ENCODE peak calls at places on chromosomes 13 and 19, in eight cellular contexts. One of them, this sample, is unnamed.

GRCh38 chr13:43141685-43142084 is 118.3 kb downstream of the DNAJC15 start:
- DNase-seq in tibial nerve: no peak
- DNase-seq in transverse colon: no peak
- DNase-seq in prostate gland: no peak
- DNase-seq in HCT116: no peak
- DNase-seq in body of pancreas: no peak
- DNase-seq in lower leg skin: no peak
- DNase-seq in IMR-90: no peak
- DNase-seq in this sample: no peak

GRCh38 chr13:35347679-35348205 is 128.7 kb downstream of the MAB21L1 start:
- DNase-seq in tibial nerve: no peak
- DNase-seq in HCT116: no peak
- DNase-seq in IMR-90: no peak
- DNase-seq in lower leg skin: no peak
- DNase-seq in prostate gland: no peak
- DNase-seq in transverse colon: no peak
- DNase-seq in body of pancreas: no peak
- DNase-seq in this sample: no peak

GRCh38 chr19:56538761-56539263 is at the start of gene ZFP28:
- DNase-seq in tibial nerve: peak
- DNase-seq in transverse colon: peak
- DNase-seq in lower leg skin: peak
- DNase-seq in HCT116: no peak
- DNase-seq in prostate gland: peak
- DNase-seq in body of pancreas: no peak
- DNase-seq in IMR-90: no peak
- DNase-seq in this sample: peak

GRCh38 chr13:103188688-103189326 is 122.6 kb upstream of the SLC10A2 start:
- DNase-seq in tibial nerve: no peak
- DNase-seq in lower leg skin: no peak
- DNase-seq in IMR-90: no peak
- DNase-seq in prostate gland: no peak
- DNase-seq in HCT116: no peak
- DNase-seq in transverse colon: no peak
- DNase-seq in body of pancreas: no peak
- DNase-seq in this sample: no peak

GRCh38 chr13:57739791-57740190 is 108.2 kb downstream of the PCDH17 start:
- DNase-seq in lower leg skin: no peak
- DNase-seq in tibial nerve: no peak
- DNase-seq in HCT116: no peak
- DNase-seq in IMR-90: no peak
- DNase-seq in body of pancreas: no peak
- DNase-seq in prostate gland: no peak
- DNase-seq in transverse colon: no peak
- DNase-seq in this sample: no peak

GRCh38 chr19:10069046-10069445 is 17.1 kb upstream of the SHFL start:
- DNase-seq in transverse colon: no peak
- DNase-seq in tibial nerve: no peak
- DNase-seq in prostate gland: no peak
- DNase-seq in lower leg skin: no peak
- DNase-seq in IMR-90: peak
- DNase-seq in body of pancreas: no peak
- DNase-seq in HCT116: no peak
- DNase-seq in this sample: no peak

GRCh38 chr13:31797154-31797775 is 57.9 kb downstream of the RXFP2 start:
- DNase-seq in lower leg skin: no peak
- DNase-seq in prostate gland: no peak
- DNase-seq in HCT116: peak
- DNase-seq in transverse colon: no peak
- DNase-seq in tibial nerve: no peak
- DNase-seq in body of pancreas: no peak
- DNase-seq in IMR-90: peak
- DNase-seq in this sample: no peak

GRCh38 chr19:41480336-41480735 is 37.4 kb downstream of the ERICH4 start:
- DNase-seq in transverse colon: no peak
- DNase-seq in body of pancreas: no peak
- DNase-seq in prostate gland: no peak
- DNase-seq in lower leg skin: no peak
- DNase-seq in IMR-90: no peak
- DNase-seq in HCT116: no peak
- DNase-seq in tibial nerve: no peak
- DNase-seq in this sample: no peak

GRCh38 chr13:25864116-25864515 is 187.7 kb downstream of the SHISA2 start:
- DNase-seq in tibial nerve: no peak
- DNase-seq in body of pancreas: no peak
- DNase-seq in HCT116: no peak
- DNase-seq in prostate gland: no peak
- DNase-seq in IMR-90: no peak
- DNase-seq in lower leg skin: no peak
- DNase-seq in transverse colon: no peak
- DNase-seq in this sample: no peak

GRCh38 chr13:22154041-22154440 is 483.2 kb downstream of the FGF9 start:
- DNase-seq in prostate gland: no peak
- DNase-seq in lower leg skin: no peak
- DNase-seq in tibial nerve: no peak
- DNase-seq in body of pancreas: no peak
- DNase-seq in HCT116: no peak
- DNase-seq in transverse colon: no peak
- DNase-seq in IMR-90: no peak
- DNase-seq in this sample: no peak

GRCh38 chr19:58203814-58204475 is 21.1 kb downstream of the ZNF274 start:
- DNase-seq in HCT116: no peak
- DNase-seq in transverse colon: no peak
- DNase-seq in lower leg skin: no peak
- DNase-seq in tibial nerve: no peak
- DNase-seq in IMR-90: no peak
- DNase-seq in prostate gland: no peak
- DNase-seq in body of pancreas: no peak
- DNase-seq in this sample: no peak

GRCh38 chr19:5654931-5655330 is 25.4 kb downstream of the MICOS13 start:
- DNase-seq in lower leg skin: no peak
- DNase-seq in tibial nerve: no peak
- DNase-seq in IMR-90: no peak
- DNase-seq in body of pancreas: no peak
- DNase-seq in transverse colon: no peak
- DNase-seq in prostate gland: no peak
- DNase-seq in HCT116: no peak
- DNase-seq in this sample: peak

GRCh38 chr13:75326173-75327131 is 155.5 kb downstream of the TBC1D4 start:
- DNase-seq in tibial nerve: no peak
- DNase-seq in HCT116: no peak
- DNase-seq in prostate gland: no peak
- DNase-seq in lower leg skin: no peak
- DNase-seq in IMR-90: peak
- DNase-seq in body of pancreas: no peak
- DNase-seq in transverse colon: no peak
- DNase-seq in this sample: no peak

GRCh38 chr19:13633522-13633922 is 127.2 kb upstream of the CACNA1A start:
- DNase-seq in IMR-90: no peak
- DNase-seq in body of pancreas: no peak
- DNase-seq in lower leg skin: no peak
- DNase-seq in transverse colon: no peak
- DNase-seq in HCT116: no peak
- DNase-seq in prostate gland: no peak
- DNase-seq in tibial nerve: no peak
- DNase-seq in this sample: no peak

GRCh38 chr19:31274266-31274963 is 74.8 kb downstream of the TSHZ3 start:
- DNase-seq in prostate gland: no peak
- DNase-seq in body of pancreas: no peak
- DNase-seq in HCT116: no peak
- DNase-seq in tibial nerve: no peak
- DNase-seq in lower leg skin: no peak
- DNase-seq in transverse colon: no peak
- DNase-seq in IMR-90: no peak
- DNase-seq in this sample: peak

DNA sequence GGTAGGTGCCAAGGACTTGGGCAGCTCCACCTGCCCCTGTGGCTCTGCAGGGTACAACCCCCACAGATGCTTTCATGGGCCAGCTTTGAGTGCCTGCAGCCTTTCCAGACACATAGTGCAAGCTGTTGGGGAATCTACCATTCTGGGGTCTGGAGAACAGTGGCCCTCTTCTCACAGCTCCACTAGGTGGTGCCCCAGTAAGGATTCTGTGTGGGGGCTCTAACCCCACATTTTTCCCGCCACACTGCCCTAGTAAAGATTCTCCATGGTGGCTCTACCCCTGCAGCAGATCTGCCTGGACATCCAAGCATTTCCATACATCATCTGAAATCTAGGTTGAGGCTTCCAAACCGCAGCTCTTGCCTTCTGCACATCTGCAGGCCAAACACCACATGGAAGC is 149.7 kb upstream of the FNDC3A start:
- DNase-seq in transverse colon: no peak
- DNase-seq in prostate gland: no peak
- DNase-seq in tibial nerve: no peak
- DNase-seq in body of pancreas: no peak
- DNase-seq in IMR-90: no peak
- DNase-seq in lower leg skin: no peak
- DNase-seq in HCT116: no peak
- DNase-seq in this sample: no peak
- TF ChIP-seq POLR2A in transverse colon: no peak
- TF ChIP-seq POLR2A in prostate gland: no peak
- TF ChIP-seq POLR2A in tibial nerve: no peak
- TF ChIP-seq POLR2A in body of pancreas: no peak
- TF ChIP-seq POLR2A in IMR-90: no peak
- TF ChIP-seq POLR2A in lower leg skin: no peak
- TF ChIP-seq POLR2A in HCT116: no peak
- TF ChIP-seq POLR2A in this sample: no peak

DNA sequence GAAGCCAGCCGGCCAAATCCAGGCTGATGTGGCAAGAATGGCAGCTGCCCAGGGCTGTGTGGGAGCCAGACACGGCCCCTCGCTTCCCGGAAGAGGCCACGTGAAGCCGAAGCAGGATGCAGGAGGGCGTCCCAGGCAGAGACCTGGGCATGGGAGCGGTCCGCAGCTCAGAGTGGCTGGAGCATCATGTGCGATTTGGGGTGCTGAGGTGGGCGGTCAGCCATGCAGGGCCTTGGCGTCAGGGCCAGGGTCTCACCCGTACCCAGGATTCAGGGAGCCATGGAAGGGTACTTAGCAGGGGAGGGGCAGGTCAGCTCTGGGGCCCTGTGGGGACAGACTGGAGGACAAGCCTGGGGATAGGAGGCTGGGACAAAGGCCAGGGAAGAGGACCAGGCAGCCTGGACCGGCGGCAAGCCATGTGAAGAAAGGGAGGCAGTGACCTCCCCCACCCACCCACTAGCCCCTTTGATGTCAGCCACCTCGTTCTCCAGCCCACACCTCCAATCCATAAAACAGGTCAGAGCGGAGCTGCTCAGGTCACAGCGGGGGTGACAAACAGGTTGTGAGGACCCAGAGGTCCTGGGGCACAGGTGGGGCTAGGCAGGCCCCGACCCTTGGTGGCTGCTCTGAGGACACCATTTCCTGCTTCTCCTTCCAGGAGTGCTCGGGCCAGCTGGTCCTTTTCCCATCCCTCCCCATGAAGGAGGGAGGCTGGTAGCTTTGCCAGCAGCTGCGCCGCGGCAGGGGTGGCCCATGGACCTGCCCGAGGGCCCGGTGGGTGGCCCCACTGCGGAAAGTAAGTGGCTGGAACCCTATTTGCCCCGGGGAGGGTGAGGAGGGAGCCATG is 2.3 kb downstream of the KASH5 start:
- DNase-seq in lower leg skin: no peak
- DNase-seq in prostate gland: no peak
- DNase-seq in body of pancreas: peak
- DNase-seq in tibial nerve: no peak
- DNase-seq in HCT116: no peak
- DNase-seq in IMR-90: no peak
- DNase-seq in transverse colon: no peak
- DNase-seq in this sample: no peak
- H3K4me3 ChIP-seq in lower leg skin: no peak
- H3K4me3 ChIP-seq in prostate gland: no peak
- H3K4me3 ChIP-seq in body of pancreas: no peak
- H3K4me3 ChIP-seq in tibial nerve: no peak
- H3K4me3 ChIP-seq in HCT116: no peak
- H3K4me3 ChIP-seq in IMR-90: no peak
- H3K4me3 ChIP-seq in transverse colon: no peak
- H3K4me3 ChIP-seq in this sample: no peak

GRCh38 chr19:19643158-19644053 is at the start of gene GMIP:
- DNase-seq in IMR-90: peak
- DNase-seq in body of pancreas: peak
- DNase-seq in transverse colon: peak
- DNase-seq in HCT116: peak
- DNase-seq in tibial nerve: peak
- DNase-seq in prostate gland: peak
- DNase-seq in lower leg skin: peak
- DNase-seq in this sample: peak

GRCh38 chr19:19645233-19645870 is 1.9 kb upstream of the GMIP start:
- DNase-seq in prostate gland: no peak
- DNase-seq in transverse colon: no peak
- DNase-seq in IMR-90: no peak
- DNase-seq in lower leg skin: no peak
- DNase-seq in HCT116: no peak
- DNase-seq in body of pancreas: no peak
- DNase-seq in tibial nerve: no peak
- DNase-seq in this sample: no peak

GRCh38 chr19:19647037-19647835 is 3.8 kb upstream of the GMIP start:
- DNase-seq in transverse colon: no peak
- DNase-seq in tibial nerve: no peak
- DNase-seq in prostate gland: no peak
- DNase-seq in body of pancreas: no peak
- DNase-seq in HCT116: no peak
- DNase-seq in IMR-90: no peak
- DNase-seq in lower leg skin: no peak
- DNase-seq in this sample: no peak

GRCh38 chr19:19644054-19644388 is 564 bp upstream of the GMIP start:
- DNase-seq in IMR-90: no peak
- DNase-seq in body of pancreas: no peak
- DNase-seq in lower leg skin: no peak
- DNase-seq in prostate gland: no peak
- DNase-seq in transverse colon: no peak
- DNase-seq in HCT116: no peak
- DNase-seq in tibial nerve: no peak
- DNase-seq in this sample: no peak

GRCh38 chr19:19642506-19643157 is 825 bp downstream of the GMIP start:
- DNase-seq in tibial nerve: no peak
- DNase-seq in HCT116: no peak
- DNase-seq in lower leg skin: no peak
- DNase-seq in prostate gland: no peak
- DNase-seq in IMR-90: no peak
- DNase-seq in transverse colon: peak
- DNase-seq in body of pancreas: no peak
- DNase-seq in this sample: peak
- TF ChIP-seq POLR2A in tibial nerve: no peak
- TF ChIP-seq POLR2A in HCT116: no peak
- TF ChIP-seq POLR2A in lower leg skin: no peak
- TF ChIP-seq POLR2A in prostate gland: no peak
- TF ChIP-seq POLR2A in IMR-90: no peak
- TF ChIP-seq POLR2A in transverse colon: no peak
- TF ChIP-seq POLR2A in body of pancreas: no peak
- TF ChIP-seq POLR2A in this sample: no peak

DNA sequence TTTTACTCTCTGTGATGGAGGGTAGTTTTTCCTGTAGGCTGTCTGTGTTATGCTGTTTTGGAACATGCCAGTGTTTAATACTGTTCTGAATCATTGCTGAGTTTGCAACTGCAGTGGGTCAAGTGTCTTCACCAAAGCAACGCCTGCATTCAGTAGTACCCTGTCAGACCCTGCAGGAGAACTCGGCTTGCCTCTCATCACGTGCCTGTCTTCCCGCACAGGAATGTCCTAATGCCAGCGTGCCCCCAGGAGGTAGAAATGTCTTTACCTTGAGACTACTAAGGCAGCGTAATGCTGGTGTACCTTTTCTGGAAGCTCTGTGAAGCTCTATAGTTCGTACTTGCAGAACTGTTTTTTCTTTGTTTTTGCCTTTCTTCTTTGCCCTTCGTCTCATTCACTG is 42.3 kb downstream of the POLR1D start:
- DNase-seq in transverse colon: no peak
- DNase-seq in lower leg skin: no peak
- DNase-seq in HCT116: no peak
- DNase-seq in tibial nerve: no peak
- DNase-seq in prostate gland: no peak
- DNase-seq in IMR-90: no peak
- DNase-seq in body of pancreas: no peak
- DNase-seq in this sample: no peak
- H3K4me3 ChIP-seq in transverse colon: no peak
- H3K4me3 ChIP-seq in lower leg skin: no peak
- H3K4me3 ChIP-seq in HCT116: no peak
- H3K4me3 ChIP-seq in tibial nerve: no peak
- H3K4me3 ChIP-seq in prostate gland: no peak
- H3K4me3 ChIP-seq in IMR-90: no peak
- H3K4me3 ChIP-seq in body of pancreas: no peak
- H3K4me3 ChIP-seq in this sample: no peak

This sample was measured in Peyer's patch.